ENCODE peak calls at places on chromosomes 12 and 14, in eight cellular contexts. G is CD8-positive, alpha-beta T cell; B is cardiac muscle cell; D is lung; R is mammary epithelial cell; O is bronchial epithelial cell; C is colonic mucosa; L is effector memory CD4-positive, alpha-beta T cell. V is an unnamed sample. For H3K27me3, the result is how much of the 10 kb centered on the place peaks cover.

GRCh38 chr12:107109726-107110518 is 16.6 kb upstream of the CRY1 start:
- DNase-seq in R (no peak), O (peak), C (no peak), G (no peak), D (no peak), L (no peak), B (no peak), V (no peak)

GRCh38 chr12:13141686-13142085 is 38.2 kb upstream of the GSG1 start:
- DNase-seq in B (no peak), C (no peak), L (no peak), G (no peak), R (no peak), O (no peak), D (no peak), V (no peak)

GRCh38 chr14:36086629-36087380 is 89.7 kb downstream of the PTCSC3 start:
- DNase-seq in L (no peak), B (no peak), O (no peak), R (no peak), G (no peak), D (no peak), C (no peak), V (no peak)

GRCh38 chr14:61616524-61617185 is 78.7 kb upstream of the HIF1A start:
- DNase-seq in R (peak), G (no peak), B (no peak), L (no peak), O (peak), C (no peak), D (no peak), V (no peak)

GRCh38 chr12:106010746-106011145 is 128.0 kb downstream of the NUAK1 start:
- DNase-seq in C (no peak), G (no peak), R (no peak), O (no peak), B (no peak), L (no peak), D (no peak), V (no peak)

GRCh38 chr14:104393898-104394605 is 185.5 kb upstream of the C14orf180 start:
- DNase-seq in O (no peak), D (peak), G (peak), C (peak), R (no peak), L (peak), B (no peak), V (no peak)

GRCh38 chr12:91893476-91893875 is 252.2 kb downstream of the BTG1 start:
- DNase-seq in C (no peak), G (no peak), L (no peak), B (no peak), R (no peak), O (peak), D (no peak), V (no peak)

GRCh38 chr12:32877670-32878459 is 18.7 kb downstream of the PKP2 start:
- DNase-seq in R (no peak), D (no peak), B (peak), O (no peak), C (no peak), G (no peak), L (no peak), V (peak)

GRCh38 chr14:99201351-99202073 is 70.5 kb downstream of the BCL11B start:
- DNase-seq in L (no peak), D (no peak), G (no peak), C (no peak), O (no peak), R (no peak), B (no peak), V (peak)

GRCh38 chr14:62162998-62163589 is 400.9 kb downstream of the SNAPC1 start:
- DNase-seq in D (no peak), C (no peak), R (peak), G (no peak), L (no peak), O (peak), B (peak), V (peak)

GRCh38 chr12:8678661-8679111 is 16.1 kb upstream of the MFAP5 start:
- DNase-seq in C (no peak), O (peak), L (no peak), D (no peak), G (no peak), B (no peak), R (peak), V (no peak)

GRCh38 chr14:51014625-51015024 is 70.3 kb upstream of the PYGL start:
- DNase-seq in D (no peak), L (no peak), C (no peak), B (no peak), G (no peak), R (no peak), O (no peak), V (no peak)

GRCh38 chr12:52787324-52787996 is 8.5 kb downstream of the KRT3 start:
- DNase-seq in L (no peak), C (no peak), R (no peak), G (no peak), B (no peak), D (no peak), O (no peak), V (no peak)
- H3K27me3 ChIP-seq in L (under half), C (under half), R (under half), G (under half), B (under half), D (under half), O (under half), V (under half)

GRCh38 chr14:100827751-100828447 is 2.0 kb downstream of the MEG3 start:
- DNase-seq in O (peak), R (peak), D (no peak), C (no peak), L (no peak), G (no peak), B (no peak), V (no peak)

GRCh38 chr14:100825691-100826331 is at the start of gene MEG3:
- DNase-seq in G (no peak), D (no peak), R (no peak), L (no peak), O (peak), C (no peak), B (no peak), V (no peak)

GRCh38 chr14:100827140-100827517 is 1.2 kb downstream of the MEG3 start:
- DNase-seq in G (no peak), D (no peak), R (no peak), B (no peak), O (no peak), C (no peak), L (no peak), V (no peak)

GRCh38 chr14:100824946-100825690 is 800 bp upstream of the MEG3 start:
- DNase-seq in B (no peak), L (no peak), C (no peak), D (no peak), O (no peak), R (no peak), G (no peak), V (no peak)

DNA sequence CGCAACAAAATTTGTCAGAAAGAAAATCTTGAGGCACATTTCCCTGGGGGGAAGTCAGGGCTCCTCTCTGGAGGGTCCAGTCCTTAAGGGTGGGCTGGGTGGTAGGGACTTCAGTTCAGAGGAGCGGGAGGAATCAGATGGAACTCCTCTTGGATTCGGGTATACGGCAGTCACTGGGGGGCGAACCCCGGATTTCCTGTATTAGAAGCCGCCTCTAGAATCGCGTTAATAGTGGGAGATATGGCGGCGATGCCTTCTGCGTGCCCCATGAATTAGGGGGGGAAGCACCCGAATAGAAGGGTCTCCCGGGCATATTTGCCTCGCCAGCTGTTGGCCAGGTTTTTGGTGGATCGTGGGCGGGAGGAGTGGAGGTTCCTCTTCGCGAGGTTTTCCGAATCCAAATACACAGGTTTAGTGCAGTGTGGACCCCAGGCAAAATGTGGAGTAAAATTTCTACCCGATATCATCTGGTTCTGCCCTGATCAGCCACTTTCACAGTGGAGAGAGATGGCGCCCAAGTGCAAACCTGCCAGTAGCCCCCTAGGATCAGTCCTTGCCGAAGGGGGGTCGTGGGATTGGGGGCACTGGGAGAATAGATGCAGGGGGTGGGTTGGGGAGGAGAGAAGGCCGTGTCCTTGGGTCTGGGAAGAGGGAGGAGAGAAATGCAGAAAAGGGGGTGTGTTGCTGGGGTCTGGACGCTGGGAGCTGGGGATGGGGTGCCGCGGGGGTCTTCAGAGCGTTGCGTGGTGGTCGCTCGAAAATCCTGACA is 637 bp downstream of the MEG3 start:
- DNase-seq in L (no peak), R (no peak), G (no peak), C (no peak), O (no peak), B (no peak), D (no peak), V (no peak)
- H3K27me3 ChIP-seq in L (under half), R (under half), G (under half), C (under half), O (under half), B (under half), D (under half), V (under half)

GRCh38 chr14:103099733-103100280 is 5.3 kb downstream of the EXOC3L4 start:
- DNase-seq in B (no peak), G (no peak), R (no peak), C (no peak), L (no peak), D (no peak), O (no peak), V (no peak)

GRCh38 chr14:103097244-103097993 is 2.9 kb downstream of the EXOC3L4 start:
- DNase-seq in G (no peak), O (no peak), L (no peak), C (no peak), D (no peak), B (no peak), R (no peak), V (no peak)

GRCh38 chr14:103097994-103098957 is 3.8 kb downstream of the EXOC3L4 start:
- DNase-seq in C (no peak), B (no peak), D (no peak), O (no peak), L (no peak), G (no peak), R (no peak), V (peak)

GRCh38 chr14:103100281-103101121 is 6.0 kb downstream of the EXOC3L4 start:
- DNase-seq in G (no peak), O (no peak), L (no peak), D (no peak), R (no peak), C (no peak), B (no peak), V (no peak)

GRCh38 chr14:103099081-103099732 is 4.7 kb downstream of the EXOC3L4 start:
- DNase-seq in L (no peak), G (no peak), O (no peak), B (no peak), R (no peak), D (no peak), C (no peak), V (peak)
- H3K27me3 ChIP-seq in L (under half), G (under half), O (under half), B (under half), R (under half), D (under half), C (under half), V (under half)

GRCh38 chr12:71954040-71954649 is 15.5 kb downstream of the TPH2 start:
- DNase-seq in O (no peak), D (no peak), R (no peak), C (no peak), L (no peak), B (no peak), G (no peak), V (no peak)
- H3K27me3 ChIP-seq in O (under half), D (under half), R (under half), C (under half), L (under half), B (under half), G (under half), V (under half)

GRCh38 chr12:20372326-20373097 is 4.2 kb downstream of the PDE3A start:
- DNase-seq in D (no peak), C (no peak), R (no peak), B (no peak), L (no peak), O (no peak), G (no peak), V (no peak)
- H3K27me3 ChIP-seq in D (under half), C (under half), R (under half), B (under half), L (under half), O (under half), G (under half), V (under half)

GRCh38 chr14:23399136-23399535 is 8.9 kb downstream of the MYH6 start:
- DNase-seq in C (no peak), R (no peak), D (no peak), B (peak), O (no peak), G (no peak), L (no peak), V (no peak)

GRCh38 chr14:23398348-23398747 is 9.7 kb downstream of the MYH6 start:
- DNase-seq in L (no peak), G (no peak), C (no peak), R (no peak), O (no peak), D (no peak), B (peak), V (no peak)

GRCh38 chr14:23399591-23399990 is 8.5 kb downstream of the MYH6 start:
- DNase-seq in G (no peak), C (no peak), D (no peak), R (no peak), B (peak), O (no peak), L (no peak), V (no peak)

GRCh38 chr14:23396781-23397407 is 11.2 kb downstream of the MYH6 start:
- DNase-seq in L (no peak), O (no peak), G (no peak), R (no peak), D (no peak), C (no peak), B (peak), V (no peak)

GRCh38 chr14:23396126-23396525 is 11.9 kb downstream of the MYH6 start:
- DNase-seq in L (no peak), D (no peak), C (no peak), O (no peak), R (no peak), G (no peak), B (no peak), V (no peak)
- H3K27me3 ChIP-seq in L (under half), D (under half), C (under half), O (under half), R (under half), G (under half), B (under half), V (under half)

DNA sequence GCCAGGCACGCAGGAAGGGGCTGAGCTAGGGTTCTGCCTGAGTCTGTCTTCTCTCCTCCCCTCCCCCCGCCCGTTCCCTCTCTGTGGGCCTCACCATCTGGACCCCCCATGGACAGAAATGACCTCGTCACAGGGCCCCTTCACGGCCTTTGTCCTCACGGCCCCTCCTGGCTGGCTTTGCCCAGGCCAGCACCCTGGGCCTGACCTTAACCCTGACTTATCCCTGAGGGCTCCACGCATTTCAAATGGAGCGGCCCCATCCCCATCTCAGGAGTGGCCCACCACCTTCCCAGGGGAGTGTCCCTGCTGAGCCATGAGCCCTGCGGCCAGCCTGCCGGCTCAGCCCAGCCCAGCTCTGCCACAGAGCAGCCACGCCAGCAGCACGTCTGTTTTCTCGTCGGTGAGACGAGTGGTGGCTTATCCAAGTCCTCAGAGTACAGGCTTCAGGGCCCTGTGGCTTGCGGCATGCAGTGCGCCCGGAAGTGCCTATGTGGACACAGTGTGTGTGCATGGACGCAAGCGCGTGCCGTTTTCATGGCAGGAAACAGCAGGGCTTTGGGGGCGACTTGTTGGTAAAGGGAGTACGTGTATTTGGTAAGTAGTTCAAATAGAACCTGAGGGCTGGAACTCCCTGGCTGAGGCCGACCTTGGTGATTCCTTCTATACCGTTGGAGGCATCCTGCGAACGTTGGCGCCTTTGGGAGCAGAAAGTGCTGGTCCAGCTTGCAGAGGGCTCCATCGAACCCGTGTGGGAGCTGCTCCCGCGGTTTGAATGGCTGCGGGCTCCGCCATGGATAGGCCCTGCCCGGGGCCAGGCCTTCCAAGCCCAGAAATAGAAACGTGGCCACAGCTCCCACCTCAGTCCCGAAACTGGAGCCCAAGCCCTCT is 52.2 kb downstream of the LRCOL1 start:
- DNase-seq in B (no peak), L (no peak), O (no peak), C (no peak), R (no peak), G (no peak), D (no peak), V (no peak)
- H3K27me3 ChIP-seq in B (under half), L (under half), O (under half), C (under half), R (under half), G (under half), D (under half), V (under half)